ENCODE peak calls at places on chromosome 19, in eight cellular contexts. J is substantia nigra; I is left lung; B is CD8-positive, alpha-beta T cell; Z is heart right ventricle; L is CD4-positive, alpha-beta T cell; M is mesenchymal stem cell; P is H9. G is an unnamed sample.

GRCh38 chr19:48372904-48373303 is 8.7 kb downstream of the SYNGR4 start:
- DNase-seq in M (no peak), J (no peak), Z (no peak), B (no peak), I (no peak), P (no peak), L (no peak), G (peak; percentile 58)

GRCh38 chr19:31386806-31387205 is 37.6 kb upstream of the TSHZ3 start:
- DNase-seq in J (no peak), B (no peak), L (no peak), P (no peak), M (no peak), Z (no peak), I (no peak), G (no peak)

GRCh38 chr19:2782357-2782935 is 627 bp downstream of the SGTA start:
- DNase-seq in B (no peak), P (no peak), I (no peak), L (no peak), J (no peak), Z (no peak), M (peak; percentile 21), G (no peak)

GRCh38 chr19:5654931-5655330 is 25.4 kb downstream of the MICOS13 start:
- DNase-seq in L (no peak), I (no peak), Z (no peak), M (no peak), J (no peak), P (no peak), B (no peak), G (no peak)

GRCh38 chr19:49818691-49819331 is 722 bp downstream of the MED25 start:
- DNase-seq in Z (no peak), M (peak; percentile 42), I (no peak), B (no peak), P (no peak), L (no peak), J (no peak), G (no peak)

GRCh38 chr19:55117063-55117635 is 288 bp downstream of the PPP1R12C start:
- DNase-seq in J (peak; percentile 20), Z (no peak), L (no peak), M (no peak), I (no peak), P (no peak), B (no peak), G (no peak)

GRCh38 chr19:14318873-14319272 is 62.4 kb upstream of the ADGRE5 start:
- DNase-seq in B (no peak), J (no peak), L (no peak), M (no peak), I (no peak), P (peak; percentile 76), Z (no peak), G (no peak)

GRCh38 chr19:45187421-45188100 is 9.0 kb downstream of the BLOC1S3 start:
- DNase-seq in J (no peak), P (peak; percentile 63), M (no peak), Z (no peak), B (peak; percentile 38), I (no peak), L (no peak), G (no peak)

GRCh38 chr19:56071151-56071550 is 49.9 kb downstream of the ZNF787 start:
- DNase-seq in L (no peak), M (no peak), I (no peak), Z (no peak), P (peak; percentile 49), B (no peak), J (no peak), G (no peak)

GRCh38 chr19:51345076-51345620 is 3.2 kb upstream of the VSIG10L start:
- DNase-seq in L (no peak), M (no peak), B (no peak), I (no peak), J (no peak), P (no peak), Z (no peak), G (no peak)
- H3K27ac ChIP-seq in L (peak overlapping the region; percentile 6), M (no peak overlapping the region), B (no peak overlapping the region), I (no peak overlapping the region), J (no peak overlapping the region), P (no peak overlapping the region), Z (no peak overlapping the region), G (no peak overlapping the region)

GRCh38 chr19:12667903-12668302 is 1.3 kb downstream of the WDR83 start:
- DNase-seq in P (no peak), L (no peak), I (no peak), M (no peak), Z (no peak), J (no peak), B (no peak), G (no peak)
- H3K27ac ChIP-seq in P (no peak overlapping the region), L (no peak overlapping the region), I (no peak overlapping the region), M (no peak overlapping the region), Z (no peak overlapping the region), J (no peak overlapping the region), B (no peak overlapping the region), G (no peak overlapping the region)

DNA sequence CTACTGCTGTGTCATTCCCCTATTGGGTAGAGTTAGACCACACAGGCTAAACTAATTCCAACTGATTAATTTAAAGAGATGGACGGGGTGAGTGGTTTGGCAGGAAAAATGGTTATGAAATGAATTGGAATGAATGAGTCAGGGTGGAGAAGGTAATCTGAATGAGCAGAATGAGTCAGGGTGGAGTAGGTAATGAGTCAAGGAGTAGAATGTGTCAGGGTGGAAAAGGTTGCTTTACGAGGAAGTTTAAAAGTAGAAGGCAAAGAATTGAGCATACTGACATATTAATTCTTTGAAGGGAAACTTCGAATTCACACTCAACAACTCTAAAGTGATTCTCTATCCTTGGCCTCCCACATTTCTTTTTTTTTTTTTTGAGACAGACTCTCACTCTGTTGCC is 12.7 kb upstream of the ZNF121 start:
- DNase-seq in I (no peak), Z (no peak), P (no peak), M (peak; percentile 13), B (no peak), J (no peak), L (no peak), G (no peak)
- H3K27ac ChIP-seq in I (no peak overlapping the region), Z (no peak overlapping the region), P (no peak overlapping the region), M (no peak overlapping the region), B (no peak overlapping the region), J (no peak overlapping the region), L (no peak overlapping the region), G (no peak overlapping the region)

DNA sequence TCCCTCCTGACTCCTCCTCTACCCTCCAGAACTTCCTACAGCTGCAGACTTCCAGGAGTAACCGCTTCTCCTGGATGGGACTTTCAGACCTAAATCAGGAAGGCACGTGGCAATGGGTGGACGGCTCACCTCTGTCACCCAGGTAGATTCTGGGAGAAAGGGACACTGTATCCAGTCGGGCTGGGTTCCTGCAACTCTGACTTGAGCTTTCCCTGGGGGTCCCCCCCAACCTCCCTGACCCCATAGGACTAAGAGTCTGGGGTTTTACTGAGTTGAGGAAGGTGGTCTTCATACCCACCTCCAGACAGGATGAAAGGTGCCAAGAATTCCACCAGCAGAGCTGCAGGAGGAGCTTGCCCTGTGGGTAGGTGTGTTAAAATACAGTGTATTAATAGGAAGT is 4.4 kb downstream of the CLEC4M start:
- DNase-seq in B (no peak), P (no peak), I (no peak), Z (no peak), J (no peak), M (no peak), L (no peak), G (no peak)
- H3K27ac ChIP-seq in B (no peak overlapping the region), P (no peak overlapping the region), I (no peak overlapping the region), Z (no peak overlapping the region), J (no peak overlapping the region), M (no peak overlapping the region), L (no peak overlapping the region), G (no peak overlapping the region)

GRCh38 chr19:16330368-16330801 is 5.8 kb downstream of the KLF2 start:
- DNase-seq in B (peak; percentile 98), M (peak; percentile 90), P (no peak), I (peak; percentile 92), J (no peak), Z (peak; percentile 73), L (peak; percentile 94), G (no peak)
- H3K27ac ChIP-seq in B (peak overlapping the region; percentile 99), M (no peak overlapping the region), P (no peak overlapping the region), I (no peak overlapping the region), J (no peak overlapping the region), Z (peak overlapping the region; percentile 94), L (peak overlapping the region; percentile 77), G (no peak overlapping the region)

DNA sequence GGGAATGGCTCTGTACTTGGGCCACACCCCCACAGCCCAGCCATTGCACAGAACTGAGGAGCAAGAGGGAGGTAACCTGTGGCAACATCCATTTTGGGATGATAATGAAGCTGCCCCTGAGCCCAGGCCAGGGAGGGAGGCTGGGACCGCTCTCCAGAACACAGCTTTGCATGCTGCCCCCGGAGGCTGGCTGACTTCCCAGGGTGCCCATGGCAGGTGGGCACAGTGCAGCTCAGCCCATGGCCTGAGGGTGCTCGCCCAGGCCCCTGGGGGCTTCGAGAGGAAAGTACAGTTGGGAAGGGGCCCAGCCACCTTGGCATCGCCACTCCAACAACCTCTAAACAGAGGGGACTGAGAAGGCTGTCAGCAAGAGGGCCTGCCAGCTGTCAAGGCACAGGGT is 5.7 kb downstream of the COPE start:
- DNase-seq in Z (no peak), M (no peak), J (no peak), P (no peak), L (no peak), B (no peak), I (no peak), G (no peak)
- H3K27ac ChIP-seq in Z (no peak overlapping the region), M (no peak overlapping the region), J (no peak overlapping the region), P (no peak overlapping the region), L (no peak overlapping the region), B (no peak overlapping the region), I (no peak overlapping the region), G (no peak overlapping the region)

GRCh38 chr19:16363133-16363851 is 38.7 kb downstream of the KLF2 start:
- DNase-seq in J (no peak), P (no peak), I (peak; percentile 87), B (no peak), Z (no peak), M (no peak), L (no peak), G (no peak)

GRCh38 chr19:16361254-16361653 is 36.6 kb downstream of the KLF2 start:
- DNase-seq in J (no peak), L (no peak), M (no peak), I (no peak), P (no peak), Z (no peak), B (no peak), G (no peak)

GRCh38 chr19:16360738-16361137 is 36.1 kb downstream of the KLF2 start:
- DNase-seq in L (no peak), I (no peak), M (no peak), B (no peak), J (no peak), P (no peak), Z (no peak), G (no peak)

GRCh38 chr19:16363852-16364230 is 39.2 kb downstream of the KLF2 start:
- DNase-seq in L (no peak), J (no peak), M (no peak), I (peak; percentile 58), P (no peak), Z (no peak), B (no peak), G (no peak)

GRCh38 chr19:16361926-16362325 is 37.3 kb downstream of the KLF2 start:
- DNase-seq in Z (no peak), I (peak; percentile 36), L (no peak), M (no peak), P (no peak), J (no peak), B (no peak), G (no peak)
- H3K27ac ChIP-seq in Z (no peak overlapping the region), I (no peak overlapping the region), L (no peak overlapping the region), M (no peak overlapping the region), P (no peak overlapping the region), J (no peak overlapping the region), B (no peak overlapping the region), G (no peak overlapping the region)

G was measured in caudate nucleus.